ENCODE peak calls at places on chromosomes 13 and 19, in nine cellular contexts. One of them, this sample, is unnamed.

GRCh38 chr13:89515948-89516347 is 1831.5 kb upstream of the MIR17HG start:
- DNase-seq in omental fat pad: no peak
- DNase-seq in activated CD8-positive, alpha-beta T cell treated with anti-CD3 and anti-CD28 coated beads for 36 hours: no peak
- DNase-seq in fibroblast of lung: no peak
- DNase-seq in coronary artery: no peak
- DNase-seq in dorsolateral prefrontal cortex: no peak
- DNase-seq in ovary: no peak
- DNase-seq in progenitor cell of endocrine pancreas: no peak
- DNase-seq in tibial nerve: no peak
- DNase-seq in this sample: no peak

GRCh38 chr13:25744176-25744575 is 307.6 kb downstream of the SHISA2 start:
- DNase-seq in omental fat pad: no peak
- DNase-seq in activated CD8-positive, alpha-beta T cell treated with anti-CD3 and anti-CD28 coated beads for 36 hours: no peak
- DNase-seq in fibroblast of lung: no peak
- DNase-seq in coronary artery: no peak
- DNase-seq in dorsolateral prefrontal cortex: peak
- DNase-seq in ovary: no peak
- DNase-seq in progenitor cell of endocrine pancreas: no peak
- DNase-seq in tibial nerve: no peak
- DNase-seq in this sample: no peak

GRCh38 chr19:41699231-41699967 is 9.0 kb upstream of the CEACAM5 start:
- DNase-seq in omental fat pad: no peak
- DNase-seq in activated CD8-positive, alpha-beta T cell treated with anti-CD3 and anti-CD28 coated beads for 36 hours: no peak
- DNase-seq in fibroblast of lung: no peak
- DNase-seq in coronary artery: peak
- DNase-seq in dorsolateral prefrontal cortex: no peak
- DNase-seq in ovary: no peak
- DNase-seq in progenitor cell of endocrine pancreas: no peak
- DNase-seq in tibial nerve: no peak
- DNase-seq in this sample: no peak

GRCh38 chr19:23410155-23410554 is 14.9 kb upstream of the ZNF91 start:
- DNase-seq in omental fat pad: no peak
- DNase-seq in activated CD8-positive, alpha-beta T cell treated with anti-CD3 and anti-CD28 coated beads for 36 hours: no peak
- DNase-seq in fibroblast of lung: no peak
- DNase-seq in coronary artery: peak
- DNase-seq in dorsolateral prefrontal cortex: no peak
- DNase-seq in ovary: no peak
- DNase-seq in progenitor cell of endocrine pancreas: no peak
- DNase-seq in tibial nerve: no peak
- DNase-seq in this sample: no peak

GRCh38 chr13:89455741-89456140 is 1784.6 kb downstream of the SLITRK5 start:
- DNase-seq in omental fat pad: no peak
- DNase-seq in activated CD8-positive, alpha-beta T cell treated with anti-CD3 and anti-CD28 coated beads for 36 hours: no peak
- DNase-seq in fibroblast of lung: peak
- DNase-seq in coronary artery: no peak
- DNase-seq in dorsolateral prefrontal cortex: no peak
- DNase-seq in ovary: no peak
- DNase-seq in progenitor cell of endocrine pancreas: no peak
- DNase-seq in tibial nerve: no peak
- DNase-seq in this sample: no peak

GRCh38 chr19:45250832-45251451 is at the start of gene MARK4:
- DNase-seq in omental fat pad: no peak
- DNase-seq in activated CD8-positive, alpha-beta T cell treated with anti-CD3 and anti-CD28 coated beads for 36 hours: peak
- DNase-seq in fibroblast of lung: peak
- DNase-seq in coronary artery: no peak
- DNase-seq in dorsolateral prefrontal cortex: peak
- DNase-seq in ovary: peak
- DNase-seq in progenitor cell of endocrine pancreas: peak
- DNase-seq in tibial nerve: peak
- DNase-seq in this sample: peak

GRCh38 chr13:37058801-37059135 is 720 bp downstream of the SUPT20H start:
- DNase-seq in omental fat pad: no peak
- DNase-seq in activated CD8-positive, alpha-beta T cell treated with anti-CD3 and anti-CD28 coated beads for 36 hours: peak
- DNase-seq in fibroblast of lung: peak
- DNase-seq in coronary artery: no peak
- DNase-seq in dorsolateral prefrontal cortex: peak
- DNase-seq in ovary: no peak
- DNase-seq in progenitor cell of endocrine pancreas: no peak
- DNase-seq in tibial nerve: no peak
- DNase-seq in this sample: no peak

GRCh38 chr19:2167896-2168618 is 4.3 kb downstream of the DOT1L start:
- DNase-seq in omental fat pad: no peak
- DNase-seq in activated CD8-positive, alpha-beta T cell treated with anti-CD3 and anti-CD28 coated beads for 36 hours: peak
- DNase-seq in fibroblast of lung: peak
- DNase-seq in coronary artery: peak
- DNase-seq in dorsolateral prefrontal cortex: no peak
- DNase-seq in ovary: peak
- DNase-seq in progenitor cell of endocrine pancreas: no peak
- DNase-seq in tibial nerve: peak
- DNase-seq in this sample: no peak

GRCh38 chr13:70203661-70204229 is 95.5 kb upstream of the KLHL1 start:
- DNase-seq in omental fat pad: no peak
- DNase-seq in activated CD8-positive, alpha-beta T cell treated with anti-CD3 and anti-CD28 coated beads for 36 hours: peak
- DNase-seq in fibroblast of lung: no peak
- DNase-seq in coronary artery: no peak
- DNase-seq in dorsolateral prefrontal cortex: no peak
- DNase-seq in ovary: no peak
- DNase-seq in progenitor cell of endocrine pancreas: no peak
- DNase-seq in tibial nerve: no peak
- DNase-seq in this sample: no peak

GRCh38 chr19:19170053-19170945 is at the start of gene MEF2B:
- DNase-seq in omental fat pad: peak
- DNase-seq in activated CD8-positive, alpha-beta T cell treated with anti-CD3 and anti-CD28 coated beads for 36 hours: peak
- DNase-seq in fibroblast of lung: peak
- DNase-seq in coronary artery: no peak
- DNase-seq in dorsolateral prefrontal cortex: peak
- DNase-seq in ovary: peak
- DNase-seq in progenitor cell of endocrine pancreas: peak
- DNase-seq in tibial nerve: peak
- DNase-seq in this sample: peak

GRCh38 chr13:42064259-42064658 is 15.8 kb downstream of the DGKH start:
- DNase-seq in omental fat pad: no peak
- DNase-seq in activated CD8-positive, alpha-beta T cell treated with anti-CD3 and anti-CD28 coated beads for 36 hours: no peak
- DNase-seq in fibroblast of lung: peak
- DNase-seq in coronary artery: no peak
- DNase-seq in dorsolateral prefrontal cortex: no peak
- DNase-seq in ovary: no peak
- DNase-seq in progenitor cell of endocrine pancreas: no peak
- DNase-seq in tibial nerve: no peak
- DNase-seq in this sample: no peak

GRCh38 chr13:45224181-45224580 is 23.3 kb upstream of the KCTD4 start:
- DNase-seq in omental fat pad: no peak
- DNase-seq in activated CD8-positive, alpha-beta T cell treated with anti-CD3 and anti-CD28 coated beads for 36 hours: no peak
- DNase-seq in fibroblast of lung: peak
- DNase-seq in coronary artery: no peak
- DNase-seq in dorsolateral prefrontal cortex: no peak
- DNase-seq in ovary: no peak
- DNase-seq in progenitor cell of endocrine pancreas: no peak
- DNase-seq in tibial nerve: no peak
- DNase-seq in this sample: no peak

GRCh38 chr13:65768545-65768944 is 1461.6 kb downstream of the PCDH9 start:
- DNase-seq in omental fat pad: no peak
- DNase-seq in activated CD8-positive, alpha-beta T cell treated with anti-CD3 and anti-CD28 coated beads for 36 hours: no peak
- DNase-seq in fibroblast of lung: no peak
- DNase-seq in coronary artery: no peak
- DNase-seq in dorsolateral prefrontal cortex: no peak
- DNase-seq in ovary: no peak
- DNase-seq in progenitor cell of endocrine pancreas: no peak
- DNase-seq in tibial nerve: no peak
- DNase-seq in this sample: no peak

GRCh38 chr13:21813110-21813509 is 142.2 kb downstream of the FGF9 start:
- DNase-seq in omental fat pad: no peak
- DNase-seq in activated CD8-positive, alpha-beta T cell treated with anti-CD3 and anti-CD28 coated beads for 36 hours: no peak
- DNase-seq in fibroblast of lung: no peak
- DNase-seq in coronary artery: no peak
- DNase-seq in dorsolateral prefrontal cortex: no peak
- DNase-seq in ovary: no peak
- DNase-seq in progenitor cell of endocrine pancreas: no peak
- DNase-seq in tibial nerve: no peak
- DNase-seq in this sample: no peak

GRCh38 chr13:27691207-27691606 is 69.5 kb downstream of the POLR1D start:
- DNase-seq in omental fat pad: no peak
- DNase-seq in activated CD8-positive, alpha-beta T cell treated with anti-CD3 and anti-CD28 coated beads for 36 hours: no peak
- DNase-seq in fibroblast of lung: no peak
- DNase-seq in coronary artery: no peak
- DNase-seq in dorsolateral prefrontal cortex: no peak
- DNase-seq in ovary: no peak
- DNase-seq in progenitor cell of endocrine pancreas: no peak
- DNase-seq in tibial nerve: no peak
- DNase-seq in this sample: no peak

GRCh38 chr19:16213076-16213475 is 15.4 kb downstream of the AP1M1 start:
- DNase-seq in omental fat pad: no peak
- DNase-seq in activated CD8-positive, alpha-beta T cell treated with anti-CD3 and anti-CD28 coated beads for 36 hours: no peak
- DNase-seq in fibroblast of lung: no peak
- DNase-seq in coronary artery: no peak
- DNase-seq in dorsolateral prefrontal cortex: no peak
- DNase-seq in ovary: no peak
- DNase-seq in progenitor cell of endocrine pancreas: no peak
- DNase-seq in tibial nerve: no peak
- DNase-seq in this sample: no peak

GRCh38 chr19:10230155-10230903 is 802 bp downstream of the S1PR2 start:
- DNase-seq in omental fat pad: no peak
- DNase-seq in activated CD8-positive, alpha-beta T cell treated with anti-CD3 and anti-CD28 coated beads for 36 hours: peak
- DNase-seq in fibroblast of lung: peak
- DNase-seq in coronary artery: no peak
- DNase-seq in dorsolateral prefrontal cortex: peak
- DNase-seq in ovary: peak
- DNase-seq in progenitor cell of endocrine pancreas: peak
- DNase-seq in tibial nerve: peak
- DNase-seq in this sample: peak

DNA sequence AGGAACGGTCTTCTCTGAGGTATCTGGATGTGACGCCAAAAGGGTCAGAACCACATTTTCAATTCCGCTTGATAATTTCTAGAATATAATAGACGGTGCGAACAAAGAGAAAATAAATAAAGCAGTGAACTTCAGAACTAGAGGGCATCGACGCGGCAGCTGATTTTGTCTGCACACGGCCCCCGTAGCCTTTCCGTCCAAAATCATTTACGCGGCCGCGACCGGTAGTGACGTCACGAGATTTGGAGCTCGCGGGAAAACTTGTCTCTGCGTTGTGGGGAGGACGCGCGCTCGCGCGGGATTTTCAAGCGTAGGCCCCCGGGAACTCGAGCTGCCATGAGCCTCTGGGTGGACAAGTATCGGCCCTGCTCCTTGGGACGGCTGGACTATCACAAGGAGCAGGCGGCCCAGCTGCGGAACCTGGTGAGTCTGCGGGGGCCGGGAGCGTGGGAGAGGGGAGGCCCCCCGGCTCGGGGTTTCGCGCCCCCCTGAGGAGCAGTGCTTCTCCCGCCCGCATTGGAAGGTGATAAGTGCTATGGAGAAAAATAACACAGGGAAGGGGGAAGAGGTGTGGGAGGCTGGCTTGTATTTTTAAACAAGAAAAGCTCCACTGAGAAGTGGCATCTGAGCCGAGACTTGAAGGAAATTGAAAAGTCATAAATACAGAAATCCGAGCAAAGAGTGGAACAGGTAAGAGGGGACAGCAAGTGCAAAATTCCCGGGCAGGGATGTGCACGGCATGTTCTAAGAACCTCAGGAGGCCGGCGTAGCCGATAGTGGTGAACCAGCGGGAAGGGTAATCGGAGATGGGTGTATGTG is at the start of gene RFC3:
- DNase-seq in omental fat pad: peak
- DNase-seq in activated CD8-positive, alpha-beta T cell treated with anti-CD3 and anti-CD28 coated beads for 36 hours: peak
- DNase-seq in fibroblast of lung: peak
- DNase-seq in coronary artery: peak
- DNase-seq in dorsolateral prefrontal cortex: peak
- DNase-seq in ovary: peak
- DNase-seq in progenitor cell of endocrine pancreas: peak
- DNase-seq in tibial nerve: peak
- DNase-seq in this sample: peak
- TF ChIP-seq CTCF in omental fat pad: no peak
- TF ChIP-seq CTCF in activated CD8-positive, alpha-beta T cell treated with anti-CD3 and anti-CD28 coated beads for 36 hours: no peak
- TF ChIP-seq CTCF in fibroblast of lung: no peak
- TF ChIP-seq CTCF in coronary artery: no peak
- TF ChIP-seq CTCF in dorsolateral prefrontal cortex: peak
- TF ChIP-seq CTCF in ovary: peak
- TF ChIP-seq CTCF in progenitor cell of endocrine pancreas: no peak
- TF ChIP-seq CTCF in tibial nerve: no peak
- TF ChIP-seq CTCF in this sample: no peak

GRCh38 chr19:11321206-11322126 is 18.0 kb downstream of the RAB3D start:
- DNase-seq in omental fat pad: no peak
- DNase-seq in activated CD8-positive, alpha-beta T cell treated with anti-CD3 and anti-CD28 coated beads for 36 hours: no peak
- DNase-seq in fibroblast of lung: no peak
- DNase-seq in coronary artery: no peak
- DNase-seq in dorsolateral prefrontal cortex: no peak
- DNase-seq in ovary: no peak
- DNase-seq in progenitor cell of endocrine pancreas: no peak
- DNase-seq in tibial nerve: no peak
- DNase-seq in this sample: no peak
- TF ChIP-seq CTCF in omental fat pad: no peak
- TF ChIP-seq CTCF in activated CD8-positive, alpha-beta T cell treated with anti-CD3 and anti-CD28 coated beads for 36 hours: no peak
- TF ChIP-seq CTCF in fibroblast of lung: no peak
- TF ChIP-seq CTCF in coronary artery: no peak
- TF ChIP-seq CTCF in dorsolateral prefrontal cortex: no peak
- TF ChIP-seq CTCF in ovary: no peak
- TF ChIP-seq CTCF in progenitor cell of endocrine pancreas: peak
- TF ChIP-seq CTCF in tibial nerve: no peak
- TF ChIP-seq CTCF in this sample: no peak

DNA sequence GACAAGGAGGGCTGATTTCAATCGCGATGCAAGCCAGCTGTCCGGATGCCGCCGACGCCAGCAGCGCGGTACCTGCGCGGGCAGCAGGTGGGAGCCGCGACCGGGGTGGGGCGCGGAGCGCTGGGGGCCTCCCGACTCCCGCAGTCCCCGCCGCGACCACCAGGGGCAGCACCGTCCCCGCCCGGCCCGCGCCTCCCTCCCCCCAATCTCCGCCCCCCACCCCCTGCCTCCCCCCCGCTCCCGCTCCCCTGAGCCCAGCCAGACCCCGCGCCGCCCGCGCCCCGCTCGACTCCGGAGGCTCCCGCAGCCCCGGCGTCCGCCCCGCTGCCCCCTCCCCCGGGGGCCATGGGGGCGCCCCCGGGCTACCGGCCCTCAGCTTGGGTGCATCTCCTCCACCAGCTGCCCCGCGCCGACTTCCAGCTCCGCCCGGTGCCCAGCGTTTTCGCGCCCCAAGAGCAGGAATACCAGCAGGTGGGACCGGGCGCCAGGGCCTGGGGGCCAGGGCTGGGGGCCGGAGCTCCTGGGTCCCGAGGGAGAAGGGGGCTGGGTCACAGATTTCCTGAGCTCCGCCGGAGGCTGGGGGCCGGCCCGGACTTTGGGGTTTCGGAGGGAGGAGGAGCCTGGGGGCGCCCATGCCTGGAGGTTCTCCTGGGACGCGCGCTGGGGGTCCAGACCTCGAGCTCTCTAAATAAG is at the start of gene TTYH1:
- DNase-seq in omental fat pad: no peak
- DNase-seq in activated CD8-positive, alpha-beta T cell treated with anti-CD3 and anti-CD28 coated beads for 36 hours: peak
- DNase-seq in fibroblast of lung: no peak
- DNase-seq in coronary artery: no peak
- DNase-seq in dorsolateral prefrontal cortex: peak
- DNase-seq in ovary: no peak
- DNase-seq in progenitor cell of endocrine pancreas: peak
- DNase-seq in tibial nerve: no peak
- DNase-seq in this sample: no peak
- TF ChIP-seq CTCF in omental fat pad: no peak
- TF ChIP-seq CTCF in activated CD8-positive, alpha-beta T cell treated with anti-CD3 and anti-CD28 coated beads for 36 hours: peak
- TF ChIP-seq CTCF in fibroblast of lung: no peak
- TF ChIP-seq CTCF in coronary artery: no peak
- TF ChIP-seq CTCF in dorsolateral prefrontal cortex: peak
- TF ChIP-seq CTCF in ovary: no peak
- TF ChIP-seq CTCF in progenitor cell of endocrine pancreas: peak
- TF ChIP-seq CTCF in tibial nerve: peak
- TF ChIP-seq CTCF in this sample: peak

GRCh38 chr19:34804115-34804514 is 31.1 kb upstream of the ZNF599 start:
- DNase-seq in omental fat pad: no peak
- DNase-seq in activated CD8-positive, alpha-beta T cell treated with anti-CD3 and anti-CD28 coated beads for 36 hours: no peak
- DNase-seq in fibroblast of lung: no peak
- DNase-seq in coronary artery: no peak
- DNase-seq in dorsolateral prefrontal cortex: no peak
- DNase-seq in ovary: no peak
- DNase-seq in progenitor cell of endocrine pancreas: no peak
- DNase-seq in tibial nerve: no peak
- DNase-seq in this sample: no peak
- TF ChIP-seq CTCF in omental fat pad: no peak
- TF ChIP-seq CTCF in activated CD8-positive, alpha-beta T cell treated with anti-CD3 and anti-CD28 coated beads for 36 hours: no peak
- TF ChIP-seq CTCF in fibroblast of lung: no peak
- TF ChIP-seq CTCF in coronary artery: no peak
- TF ChIP-seq CTCF in dorsolateral prefrontal cortex: no peak
- TF ChIP-seq CTCF in ovary: no peak
- TF ChIP-seq CTCF in progenitor cell of endocrine pancreas: no peak
- TF ChIP-seq CTCF in tibial nerve: no peak
- TF ChIP-seq CTCF in this sample: no peak